ENCODE peak calls at places on chromosome 1, in four cellular contexts. K, E, U and V are unnamed samples.

GRCh38 chr1:143698016-143698415 is 273.8 kb downstream of the FAM72C start:
- DNase-seq in K (peak), E (peak), U (no peak), V (no peak)

GRCh38 chr1:21251773-21252471 is 38.3 kb downstream of the ECE1 start:
- DNase-seq in K (peak), E (peak), U (peak), V (no peak)

GRCh38 chr1:230253150-230253549 is 173.0 kb downstream of the PGBD5 start:
- DNase-seq in K (no peak), E (no peak), U (no peak), V (no peak)

GRCh38 chr1:29688477-29689365 is 452.4 kb downstream of the PTPRU start:
- DNase-seq in K (peak), E (no peak), U (no peak), V (no peak)

GRCh38 chr1:79775402-79775801 is 768.9 kb upstream of the ADGRL4 start:
- DNase-seq in K (no peak), E (no peak), U (no peak), V (no peak)

GRCh38 chr1:176617881-176618280 is 154.9 kb downstream of the PAPPA2 start:
- DNase-seq in K (no peak), E (no peak), U (no peak), V (no peak)

GRCh38 chr1:154329152-154329521 is 3.8 kb downstream of the ATP8B2 start:
- DNase-seq in K (no peak), E (no peak), U (no peak), V (no peak)

GRCh38 chr1:47894718-47895393 is 102.3 kb downstream of the TRABD2B start:
- DNase-seq in K (no peak), E (peak), U (no peak), V (no peak)

GRCh38 chr1:116855220-116855619 is 54.5 kb upstream of the PTGFRN start:
- DNase-seq in K (no peak), E (no peak), U (no peak), V (no peak)

GRCh38 chr1:243882276-243882675 is 32.2 kb upstream of the AKT3 start:
- DNase-seq in K (peak), E (peak), U (no peak), V (no peak)

GRCh38 chr1:91891969-91892368 is 6.0 kb upstream of the TGFBR3 start:
- DNase-seq in K (no peak), E (no peak), U (no peak), V (no peak)

GRCh38 chr1:234963180-234963903 is 165.3 kb downstream of the TOMM20 start:
- DNase-seq in K (peak), E (peak), U (no peak), V (no peak)

GRCh38 chr1:198667186-198667585 is 28.3 kb downstream of the PTPRC start:
- DNase-seq in K (no peak), E (no peak), U (no peak), V (no peak)

GRCh38 chr1:246801241-246802020 is 77.2 kb downstream of the SCCPDH start:
- DNase-seq in K (no peak), E (no peak), U (no peak), V (peak)

GRCh38 chr1:54336121-54336520 is 70.1 kb downstream of the SSBP3 start:
- DNase-seq in K (no peak), E (no peak), U (no peak), V (no peak)

GRCh38 chr1:70038025-70038424 is 167.4 kb downstream of the LRRC40 start:
- DNase-seq in K (no peak), E (no peak), U (no peak), V (no peak)

GRCh38 chr1:229557913-229558414 is 543 bp downstream of the ABCB10 start:
- DNase-seq in K (peak), E (peak), U (no peak), V (no peak)

GRCh38 chr1:36842448-36842847 is 191.9 kb downstream of the GRIK3 start:
- DNase-seq in K (no peak), E (no peak), U (no peak), V (peak)